ENCODE peak calls at places on chromosomes 7 and 10, in eight cellular contexts. One of them, this sample, is unnamed. For H3K4me1 and H3K36me3, the result is how much of the 10 kb centered on the place peaks cover.

GRCh38 chr7:47501406-47501805 is 80.5 kb downstream of the TNS3 start:
- DNase-seq in HCT116: no peak
- DNase-seq in mammary epithelial cell: no peak
- DNase-seq in hepatocyte: peak
- DNase-seq in body of pancreas: no peak
- DNase-seq in CD4-positive, CD25-positive, alpha-beta regulatory T cell: no peak
- DNase-seq in astrocyte: peak
- DNase-seq in CD8-positive, alpha-beta T cell: no peak
- DNase-seq in this sample: no peak

GRCh38 chr7:81934596-81935301 is 164.9 kb upstream of the HGF start:
- DNase-seq in HCT116: no peak
- DNase-seq in mammary epithelial cell: no peak
- DNase-seq in hepatocyte: no peak
- DNase-seq in body of pancreas: no peak
- DNase-seq in CD4-positive, CD25-positive, alpha-beta regulatory T cell: no peak
- DNase-seq in astrocyte: no peak
- DNase-seq in CD8-positive, alpha-beta T cell: no peak
- DNase-seq in this sample: no peak

GRCh38 chr7:4754433-4755010 is 20.9 kb upstream of the AP5Z1 start:
- DNase-seq in HCT116: no peak
- DNase-seq in mammary epithelial cell: no peak
- DNase-seq in hepatocyte: no peak
- DNase-seq in body of pancreas: no peak
- DNase-seq in CD4-positive, CD25-positive, alpha-beta regulatory T cell: no peak
- DNase-seq in astrocyte: no peak
- DNase-seq in CD8-positive, alpha-beta T cell: no peak
- DNase-seq in this sample: no peak

GRCh38 chr7:96188623-96188991 is 133.3 kb downstream of the SLC25A13 start:
- DNase-seq in HCT116: no peak
- DNase-seq in mammary epithelial cell: no peak
- DNase-seq in hepatocyte: no peak
- DNase-seq in body of pancreas: no peak
- DNase-seq in CD4-positive, CD25-positive, alpha-beta regulatory T cell: no peak
- DNase-seq in astrocyte: peak
- DNase-seq in CD8-positive, alpha-beta T cell: no peak
- DNase-seq in this sample: no peak

GRCh38 chr10:33193057-33193866 is 141.2 kb downstream of the NRP1 start:
- DNase-seq in HCT116: peak
- DNase-seq in mammary epithelial cell: peak
- DNase-seq in hepatocyte: peak
- DNase-seq in body of pancreas: peak
- DNase-seq in CD4-positive, CD25-positive, alpha-beta regulatory T cell: peak
- DNase-seq in astrocyte: peak
- DNase-seq in CD8-positive, alpha-beta T cell: peak
- DNase-seq in this sample: peak

GRCh38 chr7:144122876-144123275 is at the start of gene OR2A14:
- DNase-seq in HCT116: no peak
- DNase-seq in mammary epithelial cell: no peak
- DNase-seq in hepatocyte: no peak
- DNase-seq in body of pancreas: no peak
- DNase-seq in CD4-positive, CD25-positive, alpha-beta regulatory T cell: no peak
- DNase-seq in astrocyte: no peak
- DNase-seq in CD8-positive, alpha-beta T cell: no peak
- DNase-seq in this sample: no peak

GRCh38 chr7:116209561-116210070 is 723 bp upstream of the TES start:
- DNase-seq in HCT116: no peak
- DNase-seq in mammary epithelial cell: no peak
- DNase-seq in hepatocyte: no peak
- DNase-seq in body of pancreas: no peak
- DNase-seq in CD4-positive, CD25-positive, alpha-beta regulatory T cell: no peak
- DNase-seq in astrocyte: no peak
- DNase-seq in CD8-positive, alpha-beta T cell: peak
- DNase-seq in this sample: no peak

GRCh38 chr10:114179148-114179547 is at the start of gene TDRD1:
- DNase-seq in HCT116: no peak
- DNase-seq in mammary epithelial cell: no peak
- DNase-seq in hepatocyte: no peak
- DNase-seq in body of pancreas: peak
- DNase-seq in CD4-positive, CD25-positive, alpha-beta regulatory T cell: no peak
- DNase-seq in astrocyte: no peak
- DNase-seq in CD8-positive, alpha-beta T cell: no peak
- DNase-seq in this sample: no peak

GRCh38 chr7:21941570-21942224 is 4.0 kb downstream of the CDCA7L start:
- DNase-seq in HCT116: no peak
- DNase-seq in mammary epithelial cell: peak
- DNase-seq in hepatocyte: peak
- DNase-seq in body of pancreas: no peak
- DNase-seq in CD4-positive, CD25-positive, alpha-beta regulatory T cell: peak
- DNase-seq in astrocyte: peak
- DNase-seq in CD8-positive, alpha-beta T cell: no peak
- DNase-seq in this sample: no peak

GRCh38 chr7:87926581-87927461 is 7.2 kb upstream of the ADAM22 start:
- DNase-seq in HCT116: no peak
- DNase-seq in mammary epithelial cell: peak
- DNase-seq in hepatocyte: peak
- DNase-seq in body of pancreas: no peak
- DNase-seq in CD4-positive, CD25-positive, alpha-beta regulatory T cell: peak
- DNase-seq in astrocyte: peak
- DNase-seq in CD8-positive, alpha-beta T cell: no peak
- DNase-seq in this sample: peak

GRCh38 chr10:14910953-14911352 is 32.3 kb downstream of the SUV39H2 start:
- DNase-seq in HCT116: no peak
- DNase-seq in mammary epithelial cell: no peak
- DNase-seq in hepatocyte: no peak
- DNase-seq in body of pancreas: no peak
- DNase-seq in CD4-positive, CD25-positive, alpha-beta regulatory T cell: no peak
- DNase-seq in astrocyte: no peak
- DNase-seq in CD8-positive, alpha-beta T cell: no peak
- DNase-seq in this sample: no peak

GRCh38 chr10:68795886-68796532 is 31.3 kb upstream of the STOX1 start:
- DNase-seq in HCT116: no peak
- DNase-seq in mammary epithelial cell: peak
- DNase-seq in hepatocyte: no peak
- DNase-seq in body of pancreas: no peak
- DNase-seq in CD4-positive, CD25-positive, alpha-beta regulatory T cell: no peak
- DNase-seq in astrocyte: no peak
- DNase-seq in CD8-positive, alpha-beta T cell: no peak
- DNase-seq in this sample: no peak

GRCh38 chr7:148699772-148700629 is 1.3 kb downstream of the CUL1 start:
- DNase-seq in HCT116: no peak
- DNase-seq in mammary epithelial cell: no peak
- DNase-seq in hepatocyte: peak
- DNase-seq in body of pancreas: no peak
- DNase-seq in CD4-positive, CD25-positive, alpha-beta regulatory T cell: peak
- DNase-seq in astrocyte: peak
- DNase-seq in CD8-positive, alpha-beta T cell: no peak
- DNase-seq in this sample: peak

GRCh38 chr10:114517681-114518250 is 113.5 kb upstream of the AFAP1L2 start:
- DNase-seq in HCT116: no peak
- DNase-seq in mammary epithelial cell: no peak
- DNase-seq in hepatocyte: no peak
- DNase-seq in body of pancreas: no peak
- DNase-seq in CD4-positive, CD25-positive, alpha-beta regulatory T cell: no peak
- DNase-seq in astrocyte: no peak
- DNase-seq in CD8-positive, alpha-beta T cell: no peak
- DNase-seq in this sample: no peak

GRCh38 chr7:14821757-14822480 is 80.6 kb downstream of the DGKB start:
- DNase-seq in HCT116: no peak
- DNase-seq in mammary epithelial cell: no peak
- DNase-seq in hepatocyte: no peak
- DNase-seq in body of pancreas: no peak
- DNase-seq in CD4-positive, CD25-positive, alpha-beta regulatory T cell: no peak
- DNase-seq in astrocyte: peak
- DNase-seq in CD8-positive, alpha-beta T cell: no peak
- DNase-seq in this sample: no peak

GRCh38 chr10:117264776-117265175 is 23.9 kb downstream of the SLC18A2 start:
- DNase-seq in HCT116: no peak
- DNase-seq in mammary epithelial cell: no peak
- DNase-seq in hepatocyte: peak
- DNase-seq in body of pancreas: peak
- DNase-seq in CD4-positive, CD25-positive, alpha-beta regulatory T cell: no peak
- DNase-seq in astrocyte: no peak
- DNase-seq in CD8-positive, alpha-beta T cell: no peak
- DNase-seq in this sample: no peak

GRCh38 chr7:34123316-34123715 is 218.0 kb downstream of the BMPER start:
- DNase-seq in HCT116: no peak
- DNase-seq in mammary epithelial cell: no peak
- DNase-seq in hepatocyte: no peak
- DNase-seq in body of pancreas: no peak
- DNase-seq in CD4-positive, CD25-positive, alpha-beta regulatory T cell: no peak
- DNase-seq in astrocyte: no peak
- DNase-seq in CD8-positive, alpha-beta T cell: no peak
- DNase-seq in this sample: no peak

GRCh38 chr7:64885520-64886240 is 17.4 kb upstream of the ZNF273 start:
- DNase-seq in HCT116: no peak
- DNase-seq in mammary epithelial cell: no peak
- DNase-seq in hepatocyte: no peak
- DNase-seq in body of pancreas: no peak
- DNase-seq in CD4-positive, CD25-positive, alpha-beta regulatory T cell: no peak
- DNase-seq in astrocyte: no peak
- DNase-seq in CD8-positive, alpha-beta T cell: no peak
- DNase-seq in this sample: peak

GRCh38 chr10:74432841-74433594 is 282.0 kb downstream of the ADK start:
- DNase-seq in HCT116: no peak
- DNase-seq in mammary epithelial cell: peak
- DNase-seq in hepatocyte: peak
- DNase-seq in body of pancreas: no peak
- DNase-seq in CD4-positive, CD25-positive, alpha-beta regulatory T cell: no peak
- DNase-seq in astrocyte: peak
- DNase-seq in CD8-positive, alpha-beta T cell: no peak
- DNase-seq in this sample: no peak

GRCh38 chr10:76717141-76717540 is 920.5 kb downstream of the KCNMA1 start:
- DNase-seq in HCT116: no peak
- DNase-seq in mammary epithelial cell: peak
- DNase-seq in hepatocyte: no peak
- DNase-seq in body of pancreas: no peak
- DNase-seq in CD4-positive, CD25-positive, alpha-beta regulatory T cell: no peak
- DNase-seq in astrocyte: peak
- DNase-seq in CD8-positive, alpha-beta T cell: no peak
- DNase-seq in this sample: no peak

GRCh38 chr10:58475322-58476277 is 37.1 kb upstream of the BICC1 start:
- DNase-seq in HCT116: no peak
- DNase-seq in mammary epithelial cell: peak
- DNase-seq in hepatocyte: no peak
- DNase-seq in body of pancreas: no peak
- DNase-seq in CD4-positive, CD25-positive, alpha-beta regulatory T cell: no peak
- DNase-seq in astrocyte: peak
- DNase-seq in CD8-positive, alpha-beta T cell: no peak
- DNase-seq in this sample: no peak

GRCh38 chr7:11486271-11486670 is 345.7 kb downstream of the THSD7A start:
- DNase-seq in HCT116: no peak
- DNase-seq in mammary epithelial cell: no peak
- DNase-seq in hepatocyte: no peak
- DNase-seq in body of pancreas: no peak
- DNase-seq in CD4-positive, CD25-positive, alpha-beta regulatory T cell: no peak
- DNase-seq in astrocyte: no peak
- DNase-seq in CD8-positive, alpha-beta T cell: no peak
- DNase-seq in this sample: no peak

GRCh38 chr7:65951837-65952578 is 30.0 kb downstream of the GUSB start:
- DNase-seq in HCT116: no peak
- DNase-seq in mammary epithelial cell: peak
- DNase-seq in hepatocyte: no peak
- DNase-seq in body of pancreas: peak
- DNase-seq in CD4-positive, CD25-positive, alpha-beta regulatory T cell: no peak
- DNase-seq in astrocyte: no peak
- DNase-seq in CD8-positive, alpha-beta T cell: no peak
- DNase-seq in this sample: peak

GRCh38 chr7:47368190-47368812 is 213.6 kb downstream of the TNS3 start:
- DNase-seq in HCT116: no peak
- DNase-seq in mammary epithelial cell: no peak
- DNase-seq in hepatocyte: no peak
- DNase-seq in body of pancreas: no peak
- DNase-seq in CD4-positive, CD25-positive, alpha-beta regulatory T cell: no peak
- DNase-seq in astrocyte: no peak
- DNase-seq in CD8-positive, alpha-beta T cell: no peak
- DNase-seq in this sample: no peak

GRCh38 chr7:36005286-36005685 is 147.8 kb upstream of the EEPD1 start:
- DNase-seq in HCT116: no peak
- DNase-seq in mammary epithelial cell: no peak
- DNase-seq in hepatocyte: no peak
- DNase-seq in body of pancreas: no peak
- DNase-seq in CD4-positive, CD25-positive, alpha-beta regulatory T cell: no peak
- DNase-seq in astrocyte: no peak
- DNase-seq in CD8-positive, alpha-beta T cell: no peak
- DNase-seq in this sample: no peak

GRCh38 chr10:43338117-43338516 is 33.3 kb upstream of the FXYD4 start:
- DNase-seq in HCT116: no peak
- DNase-seq in mammary epithelial cell: no peak
- DNase-seq in hepatocyte: no peak
- DNase-seq in body of pancreas: no peak
- DNase-seq in CD4-positive, CD25-positive, alpha-beta regulatory T cell: no peak
- DNase-seq in astrocyte: no peak
- DNase-seq in CD8-positive, alpha-beta T cell: no peak
- DNase-seq in this sample: no peak
- H3K27ac ChIP-seq in HCT116: no peak
- H3K27ac ChIP-seq in mammary epithelial cell: no peak
- H3K27ac ChIP-seq in hepatocyte: peak
- H3K27ac ChIP-seq in body of pancreas: no peak
- H3K27ac ChIP-seq in CD4-positive, CD25-positive, alpha-beta regulatory T cell: no peak
- H3K27ac ChIP-seq in astrocyte: no peak
- H3K27ac ChIP-seq in CD8-positive, alpha-beta T cell: no peak
- H3K27ac ChIP-seq in this sample: no peak

DNA sequence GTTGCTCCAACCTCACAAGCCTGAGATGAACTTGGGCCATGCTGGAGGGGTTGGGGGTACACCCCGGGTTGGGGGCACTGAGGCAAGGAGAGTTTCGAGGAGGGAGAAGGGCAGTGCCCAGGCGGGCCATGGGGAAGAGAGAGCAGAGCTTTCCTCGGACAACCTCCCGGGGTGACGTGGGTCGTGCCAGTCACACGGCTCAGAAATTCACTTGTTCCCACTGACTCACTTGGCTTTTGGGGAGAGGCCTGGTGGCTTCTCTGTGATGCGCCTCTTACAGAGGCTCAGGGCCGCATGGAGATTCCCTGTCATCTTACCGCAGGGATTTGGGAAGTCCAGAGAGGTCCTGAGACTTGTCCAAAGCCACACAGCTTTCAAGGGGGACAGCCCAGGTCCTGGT is 2.9 kb downstream of the LAT2 start:
- DNase-seq in HCT116: no peak
- DNase-seq in mammary epithelial cell: no peak
- DNase-seq in hepatocyte: no peak
- DNase-seq in body of pancreas: no peak
- DNase-seq in CD4-positive, CD25-positive, alpha-beta regulatory T cell: no peak
- DNase-seq in astrocyte: no peak
- DNase-seq in CD8-positive, alpha-beta T cell: no peak
- DNase-seq in this sample: no peak
- H3K4me1 ChIP-seq in HCT116: under half
- H3K4me1 ChIP-seq in mammary epithelial cell: under half
- H3K4me1 ChIP-seq in hepatocyte: under half
- H3K4me1 ChIP-seq in body of pancreas: under half
- H3K4me1 ChIP-seq in CD4-positive, CD25-positive, alpha-beta regulatory T cell: under half
- H3K4me1 ChIP-seq in astrocyte: under half
- H3K4me1 ChIP-seq in CD8-positive, alpha-beta T cell: under half
- H3K4me1 ChIP-seq in this sample: under half

GRCh38 chr7:74709880-74710671 is 52.6 kb downstream of the GTF2I start:
- DNase-seq in HCT116: no peak
- DNase-seq in mammary epithelial cell: peak
- DNase-seq in hepatocyte: peak
- DNase-seq in body of pancreas: no peak
- DNase-seq in CD4-positive, CD25-positive, alpha-beta regulatory T cell: no peak
- DNase-seq in astrocyte: no peak
- DNase-seq in CD8-positive, alpha-beta T cell: no peak
- DNase-seq in this sample: no peak
- H3K36me3 ChIP-seq in HCT116: under half
- H3K36me3 ChIP-seq in mammary epithelial cell: half or more
- H3K36me3 ChIP-seq in hepatocyte: under half
- H3K36me3 ChIP-seq in body of pancreas: under half
- H3K36me3 ChIP-seq in CD4-positive, CD25-positive, alpha-beta regulatory T cell: half or more
- H3K36me3 ChIP-seq in astrocyte: half or more
- H3K36me3 ChIP-seq in CD8-positive, alpha-beta T cell: under half
- H3K36me3 ChIP-seq in this sample: under half

GRCh38 chr7:26165950-26166680 is 14.1 kb downstream of the NFE2L3 start:
- DNase-seq in HCT116: no peak
- DNase-seq in mammary epithelial cell: no peak
- DNase-seq in hepatocyte: no peak
- DNase-seq in body of pancreas: no peak
- DNase-seq in CD4-positive, CD25-positive, alpha-beta regulatory T cell: no peak
- DNase-seq in astrocyte: no peak
- DNase-seq in CD8-positive, alpha-beta T cell: no peak
- DNase-seq in this sample: no peak
- H3K27ac ChIP-seq in HCT116: no peak
- H3K27ac ChIP-seq in mammary epithelial cell: no peak
- H3K27ac ChIP-seq in hepatocyte: no peak
- H3K27ac ChIP-seq in body of pancreas: no peak
- H3K27ac ChIP-seq in CD4-positive, CD25-positive, alpha-beta regulatory T cell: peak
- H3K27ac ChIP-seq in astrocyte: no peak
- H3K27ac ChIP-seq in CD8-positive, alpha-beta T cell: no peak
- H3K27ac ChIP-seq in this sample: no peak

This sample was measured in colonic mucosa.